ENCODE peak calls at places on chromosomes 4 and X, in four cellular contexts. One of them, this sample, is unnamed.

GRCh38 chr4:32658019-32658418 is 1937.8 kb downstream of the PCDH7 start:
- DNase-seq in fibroblast of gingiva: no peak
- DNase-seq in osteoblast: no peak
- DNase-seq in astrocyte: no peak
- DNase-seq in this sample: no peak

GRCh38 chrX:41481264-41482109 is 34.3 kb downstream of the NYX start:
- DNase-seq in osteoblast: peak
- DNase-seq in astrocyte: no peak
- DNase-seq in fibroblast of gingiva: no peak
- DNase-seq in this sample: no peak

GRCh38 chr4:98260047-98260578 is 1.1 kb upstream of the RAP1GDS1 start:
- DNase-seq in fibroblast of gingiva: peak
- DNase-seq in osteoblast: peak
- DNase-seq in astrocyte: peak
- DNase-seq in this sample: no peak

GRCh38 chr4:150962245-150962644 is 52.8 kb downstream of the LRBA start:
- DNase-seq in astrocyte: no peak
- DNase-seq in osteoblast: peak
- DNase-seq in fibroblast of gingiva: no peak
- DNase-seq in this sample: no peak

GRCh38 chrX:132837126-132837525 is 121.3 kb downstream of the HS6ST2 start:
- DNase-seq in osteoblast: no peak
- DNase-seq in astrocyte: peak
- DNase-seq in fibroblast of gingiva: no peak
- DNase-seq in this sample: no peak

GRCh38 chr4:174697896-174698295 is 131.2 kb downstream of the GLRA3 start:
- DNase-seq in fibroblast of gingiva: peak
- DNase-seq in astrocyte: no peak
- DNase-seq in osteoblast: no peak
- DNase-seq in this sample: no peak

GRCh38 chrX:15646031-15646430 is 18.6 kb downstream of the CLTRN start:
- DNase-seq in fibroblast of gingiva: no peak
- DNase-seq in astrocyte: no peak
- DNase-seq in osteoblast: no peak
- DNase-seq in this sample: no peak

GRCh38 chr4:121594796-121595526 is 101.8 kb downstream of the ANXA5 start:
- DNase-seq in osteoblast: peak
- DNase-seq in fibroblast of gingiva: peak
- DNase-seq in astrocyte: peak
- DNase-seq in this sample: no peak

GRCh38 chrX:153411988-153412574 is 809 bp downstream of the ZFP92 start:
- DNase-seq in osteoblast: peak
- DNase-seq in astrocyte: no peak
- DNase-seq in fibroblast of gingiva: no peak
- DNase-seq in this sample: no peak

GRCh38 chr4:95317124-95317820 is 231.5 kb downstream of the UNC5C start:
- DNase-seq in osteoblast: no peak
- DNase-seq in fibroblast of gingiva: no peak
- DNase-seq in astrocyte: no peak
- DNase-seq in this sample: no peak

GRCh38 chrX:1486749-1487361 is 34.1 kb upstream of the ASMTL start:
- DNase-seq in fibroblast of gingiva: no peak
- DNase-seq in osteoblast: no peak
- DNase-seq in astrocyte: no peak
- DNase-seq in this sample: peak

GRCh38 chr4:79042079-79042674 is 102.9 kb upstream of the PAQR3 start:
- DNase-seq in osteoblast: peak
- DNase-seq in fibroblast of gingiva: peak
- DNase-seq in astrocyte: peak
- DNase-seq in this sample: peak

GRCh38 chr4:87088188-87088587 is 132.2 kb downstream of the KLHL8 start:
- DNase-seq in osteoblast: no peak
- DNase-seq in astrocyte: no peak
- DNase-seq in fibroblast of gingiva: no peak
- DNase-seq in this sample: no peak

GRCh38 chrX:129403974-129404669 is 119.2 kb downstream of the SMARCA1 start:
- DNase-seq in osteoblast: no peak
- DNase-seq in astrocyte: peak
- DNase-seq in fibroblast of gingiva: no peak
- DNase-seq in this sample: no peak

GRCh38 chrX:9114245-9114644 is 80.3 kb upstream of the FAM9B start:
- DNase-seq in astrocyte: no peak
- DNase-seq in fibroblast of gingiva: no peak
- DNase-seq in osteoblast: no peak
- DNase-seq in this sample: no peak

GRCh38 chrX:2609431-2610238 is 81.5 kb upstream of the CD99 start:
- DNase-seq in astrocyte: no peak
- DNase-seq in fibroblast of gingiva: no peak
- DNase-seq in osteoblast: no peak
- DNase-seq in this sample: no peak

GRCh38 chr4:15651682-15652081 is 3.5 kb downstream of the FBXL5 start:
- DNase-seq in osteoblast: no peak
- DNase-seq in fibroblast of gingiva: no peak
- DNase-seq in astrocyte: no peak
- DNase-seq in this sample: peak

GRCh38 chr4:103091601-103092223 is 7.9 kb downstream of the BDH2 start:
- DNase-seq in fibroblast of gingiva: peak
- DNase-seq in osteoblast: no peak
- DNase-seq in astrocyte: peak
- DNase-seq in this sample: peak

GRCh38 chr4:139749313-139749712 is 83.7 kb downstream of the MGST2 start:
- DNase-seq in osteoblast: no peak
- DNase-seq in astrocyte: no peak
- DNase-seq in fibroblast of gingiva: no peak
- DNase-seq in this sample: peak

GRCh38 chr4:180333156-180333555 is 1910.0 kb upstream of the TENM3 start:
- DNase-seq in astrocyte: peak
- DNase-seq in osteoblast: no peak
- DNase-seq in fibroblast of gingiva: no peak
- DNase-seq in this sample: no peak